ENCODE peak calls at places on chromosomes 11 and 22, in five cellular contexts. S is adrenal gland, U is A549, Z is dorsolateral prefrontal cortex, M is SK-N-MC. T is an unnamed sample.

GRCh38 chr11:40170076-40170475 is 1289.4 kb downstream of the LRRC4C start:
- DNase-seq in S (no peak), U (no peak), Z (no peak), M (no peak), T (no peak)

GRCh38 chr22:18044548-18045271 is 20.3 kb upstream of the MICAL3 start:
- DNase-seq in S (peak; percentile 78), U (no peak), Z (peak; percentile 92), M (no peak), T (peak; percentile 69)

GRCh38 chr11:46849631-46850030 is 3.6 kb upstream of the CKAP5 start:
- DNase-seq in S (no peak), U (no peak), Z (no peak), M (no peak), T (no peak)

GRCh38 chr11:92627615-92628201 is 341.7 kb upstream of the MTNR1B start:
- DNase-seq in S (no peak), U (no peak), Z (no peak), M (no peak), T (no peak)

GRCh38 chr11:93579187-93579773 is 36.1 kb upstream of the SMCO4 start:
- DNase-seq in S (no peak), U (no peak), Z (no peak), M (no peak), T (no peak)

GRCh38 chr11:28460348-28460747 is 352.2 kb downstream of the METTL15 start:
- DNase-seq in S (no peak), U (no peak), Z (no peak), M (no peak), T (no peak)

GRCh38 chr11:126997196-126997595 is 3.4 kb downstream of the KIRREL3 start:
- DNase-seq in S (no peak), U (no peak), Z (peak; percentile 54), M (no peak), T (no peak)

GRCh38 chr11:133134561-133135173 is 397.6 kb downstream of the OPCML start:
- DNase-seq in S (peak; percentile 49), U (peak; percentile 47), Z (peak; percentile 62), M (peak; percentile 2), T (peak; percentile 17)

GRCh38 chr22:38080847-38081635 is 2.9 kb downstream of the SLC16A8 start:
- DNase-seq in S (no peak), U (no peak), Z (peak; percentile 56), M (no peak), T (peak; percentile 61)

GRCh38 chr22:44336962-44337657 is 24.4 kb upstream of the SHISAL1 start:
- DNase-seq in S (no peak), U (no peak), Z (no peak), M (no peak), T (no peak)

GRCh38 chr11:12941671-12942070 is 67.4 kb upstream of the RASSF10 start:
- DNase-seq in S (no peak), U (no peak), Z (no peak), M (no peak), T (no peak)

GRCh38 chr11:15967966-15968365 is 388.4 kb downstream of the SOX6 start:
- DNase-seq in S (no peak), U (peak; percentile 17), Z (no peak), M (no peak), T (no peak)

GRCh38 chr11:64207247-64208085 is 945 bp downstream of the FERMT3 start:
- DNase-seq in S (peak; percentile 65), U (no peak), Z (no peak), M (no peak), T (no peak)

GRCh38 chr11:73851046-73851764 is 25.4 kb downstream of the COA4 start:
- DNase-seq in S (no peak), U (no peak), Z (no peak), M (no peak), T (no peak)

GRCh38 chr11:60939828-60940227 is 12.1 kb downstream of the SLC15A3 start:
- DNase-seq in S (no peak), U (no peak), Z (no peak), M (no peak), T (no peak)

GRCh38 chr22:19820880-19821522 is 33.7 kb downstream of the GNB1L start:
- DNase-seq in S (no peak), U (no peak), Z (peak; percentile 15), M (no peak), T (no peak)

GRCh38 chr22:40525250-40525884 is 111.2 kb downstream of the MRTFA start:
- DNase-seq in S (peak; percentile 58), U (peak; percentile 65), Z (peak; percentile 42), M (no peak), T (no peak)

GRCh38 chr11:41955635-41956400 is 496.4 kb upstream of the LRRC4C start:
- DNase-seq in S (no peak), U (no peak), Z (no peak), M (no peak), T (no peak)

DNA sequence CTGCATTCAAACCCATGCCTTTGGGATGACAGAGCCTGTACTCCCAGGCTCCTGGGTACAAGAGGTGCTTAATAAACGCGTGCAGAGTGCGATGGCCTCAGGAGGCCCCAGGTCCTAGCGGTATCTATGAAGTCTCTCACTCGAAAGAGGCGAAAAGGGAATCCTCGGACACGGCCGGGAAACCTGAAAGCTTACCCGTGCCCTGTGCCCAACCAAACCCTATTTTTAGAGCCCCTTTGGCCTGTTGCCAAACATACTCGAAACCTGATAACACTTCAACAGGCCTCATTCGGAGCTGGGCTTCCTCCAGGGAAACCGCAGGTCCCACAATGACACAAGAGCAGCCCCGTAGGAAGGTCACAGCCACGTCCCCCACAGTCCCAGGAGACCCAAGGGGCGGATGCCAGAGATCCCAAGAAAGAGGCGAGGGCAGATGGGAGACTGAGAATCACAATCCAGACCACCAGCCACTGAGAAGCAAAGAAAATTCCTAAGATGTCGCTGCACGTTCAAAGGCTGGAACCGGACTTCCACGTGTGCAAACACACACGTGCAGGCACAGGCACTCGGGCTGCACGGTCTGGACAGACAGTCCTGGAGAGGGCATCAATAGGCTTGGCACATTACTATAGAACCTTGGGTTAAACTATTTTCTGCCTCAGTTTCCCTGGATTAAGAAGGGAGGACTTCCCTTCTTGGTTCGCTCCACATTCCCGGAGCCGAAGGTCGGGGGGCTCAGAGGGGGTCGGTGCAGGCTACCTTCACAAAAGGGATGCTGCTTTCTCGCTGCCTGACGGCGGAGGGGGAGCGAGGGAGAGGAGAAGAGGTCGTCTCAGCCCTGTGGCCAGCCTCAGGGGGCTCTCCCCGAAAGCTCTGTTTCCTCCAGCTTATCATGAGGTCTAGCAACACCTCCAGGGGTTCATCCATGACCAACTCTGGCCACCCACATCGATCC is 8.2 kb downstream of the PDGFB start:
- DNase-seq in S (no peak), U (no peak), Z (no peak), M (no peak), T (no peak)
- H3K27ac ChIP-seq in S (no peak overlapping the region), U (no peak overlapping the region), Z (peak overlapping the region; percentile 30), M (no peak overlapping the region), T (peak overlapping the region; percentile 33)

DNA sequence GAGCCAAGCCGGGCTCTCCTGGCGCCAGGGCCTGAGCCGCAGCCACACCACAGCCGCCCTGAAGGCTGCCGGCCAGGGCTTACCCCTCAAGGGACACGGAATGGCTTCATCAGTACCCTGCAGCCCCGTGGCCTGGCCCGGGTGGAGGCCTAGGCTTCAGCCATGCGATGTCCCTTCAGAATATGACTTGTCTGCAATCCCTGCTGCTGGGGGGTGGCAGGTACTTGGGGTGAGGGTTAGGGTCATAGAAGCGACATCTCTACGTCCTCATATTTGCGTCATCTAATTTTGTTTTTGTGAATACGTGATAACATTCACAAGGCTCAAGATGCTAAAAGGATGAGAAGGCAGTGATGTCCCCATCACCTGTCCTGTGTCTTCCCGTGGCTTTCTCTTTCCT is 6.4 kb downstream of the CCND1 start:
- DNase-seq in S (no peak), U (no peak), Z (no peak), M (no peak), T (no peak)
- H3K27ac ChIP-seq in S (no peak overlapping the region), U (peak overlapping the region; percentile 59), Z (no peak overlapping the region), M (peak overlapping the region; percentile 98), T (no peak overlapping the region)

GRCh38 chr11:94725071-94725470 is 43.1 kb upstream of the AMOTL1 start:
- DNase-seq in S (no peak), U (no peak), Z (no peak), M (no peak), T (no peak)

GRCh38 chr11:94719864-94720263 is 48.3 kb upstream of the AMOTL1 start:
- DNase-seq in S (no peak), U (no peak), Z (no peak), M (no peak), T (no peak)

GRCh38 chr11:94717667-94718066 is 50.5 kb upstream of the AMOTL1 start:
- DNase-seq in S (no peak), U (no peak), Z (no peak), M (no peak), T (no peak)

GRCh38 chr11:94722735-94723134 is 45.4 kb upstream of the AMOTL1 start:
- DNase-seq in S (no peak), U (no peak), Z (no peak), M (no peak), T (no peak)

GRCh38 chr11:94721565-94722292 is 46.4 kb upstream of the AMOTL1 start:
- DNase-seq in S (no peak), U (no peak), Z (no peak), M (no peak), T (no peak)
- H3K27ac ChIP-seq in S (no peak overlapping the region), U (no peak overlapping the region), Z (no peak overlapping the region), M (no peak overlapping the region), T (no peak overlapping the region)

GRCh38 chr11:68146010-68146540 is 24.9 kb upstream of the CHKA start:
- DNase-seq in S (peak; percentile 96), U (peak; percentile 94), Z (no peak), M (no peak), T (no peak)
- H3K27ac ChIP-seq in S (peak overlapping the region; percentile 78), U (peak overlapping the region; percentile 87), Z (peak overlapping the region; percentile 22), M (no peak overlapping the region), T (no peak overlapping the region)

DNA sequence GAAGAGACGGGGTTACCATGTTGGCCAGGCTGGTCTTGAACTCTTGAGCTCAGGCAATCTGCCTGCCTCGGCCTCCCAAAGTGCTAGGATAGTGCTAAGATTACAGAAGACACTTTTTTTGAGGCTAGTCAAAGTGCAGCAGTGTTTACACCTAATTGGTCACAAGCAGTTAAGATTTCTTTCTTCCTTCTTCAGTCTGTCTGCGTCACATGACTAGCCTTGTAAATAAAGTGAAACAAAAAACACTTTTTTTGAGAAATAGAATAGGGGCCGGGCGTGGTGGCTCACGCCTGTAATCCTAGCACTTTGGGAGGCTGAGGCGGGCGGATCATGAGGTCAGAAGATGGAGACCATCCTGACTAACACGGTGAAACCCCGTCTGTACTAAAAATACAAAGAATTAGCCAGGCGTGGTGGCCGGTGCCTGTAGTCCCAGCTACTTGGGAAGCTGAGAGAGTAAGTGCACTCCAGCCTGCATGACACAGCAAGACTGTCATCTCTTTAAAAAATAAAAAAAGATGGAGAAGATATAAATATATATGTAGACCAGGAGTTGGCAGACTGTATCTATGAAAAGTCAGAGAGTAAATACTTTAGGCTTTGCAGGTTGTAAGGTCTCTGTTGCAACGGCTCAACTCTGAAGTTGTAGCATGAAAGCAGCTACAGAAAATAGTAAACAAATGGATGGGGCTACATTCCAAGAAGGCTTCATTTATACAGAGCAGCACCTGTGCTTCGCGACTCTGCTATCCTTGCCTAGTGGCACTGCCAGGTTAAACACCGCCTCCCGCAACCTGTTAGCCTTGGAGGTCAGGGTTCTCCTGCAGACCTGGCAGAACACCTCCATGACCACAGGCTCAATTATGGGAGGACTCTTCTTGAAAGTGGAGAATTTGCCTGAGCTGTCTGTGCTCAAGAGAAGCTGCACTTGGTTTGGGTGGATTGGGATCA is 55.8 kb downstream of the PPP6R2 start:
- DNase-seq in S (no peak), U (peak; percentile 7), Z (no peak), M (no peak), T (no peak)
- H3K27ac ChIP-seq in S (peak overlapping the region; percentile 72), U (peak overlapping the region; percentile 30), Z (peak overlapping the region; percentile 90), M (peak overlapping the region; percentile 31), T (peak overlapping the region; percentile 87)